ENCODE peak calls at places on chromosomes 5 and 9, in five cellular contexts. E is lung, B is upper lobe of right lung, U is right lobe of liver, H is heart right ventricle. G is an unnamed sample.

GRCh38 chr5:132747064-132747692 is at the start of gene CCNI2:
- DNase-seq in E (no peak), B (peak; percentile 75), U (no peak), H (peak; percentile 37), G (peak; percentile 87)

GRCh38 chr5:153744751-153745150 is 254.3 kb downstream of the GRIA1 start:
- DNase-seq in E (no peak), B (no peak), U (no peak), H (no peak), G (no peak)

GRCh38 chr5:18366234-18366633 is 732.0 kb downstream of the TAF11L14 start:
- DNase-seq in E (no peak), B (no peak), U (no peak), H (no peak), G (no peak)

GRCh38 chr5:122997294-122997693 is 39.2 kb downstream of the PPIC start:
- DNase-seq in E (no peak), B (no peak), U (no peak), H (no peak), G (no peak)

GRCh38 chr5:12109075-12109688 is 204.9 kb upstream of the CTNND2 start:
- DNase-seq in E (no peak), B (no peak), U (no peak), H (no peak), G (no peak)

GRCh38 chr5:39274388-39275085 is 55.2 kb upstream of the FYB1 start:
- DNase-seq in E (no peak), B (no peak), U (no peak), H (no peak), G (no peak)

GRCh38 chr9:6616976-6617375 is 28.6 kb downstream of the GLDC start:
- DNase-seq in E (no peak), B (no peak), U (no peak), H (no peak), G (no peak)

GRCh38 chr9:86322973-86323644 is 31.1 kb downstream of the TUT7 start:
- DNase-seq in E (no peak), B (no peak), U (no peak), H (no peak), G (no peak)

GRCh38 chr5:78243639-78244038 is 50.9 kb downstream of the AP3B1 start:
- DNase-seq in E (no peak), B (no peak), U (no peak), H (no peak), G (no peak)

GRCh38 chr9:88680041-88680440 is 145.1 kb downstream of the NXNL2 start:
- DNase-seq in E (no peak), B (no peak), U (no peak), H (no peak), G (no peak)

GRCh38 chr9:1938135-1938534 is 77.0 kb upstream of the SMARCA2 start:
- DNase-seq in E (no peak), B (no peak), U (no peak), H (no peak), G (no peak)

GRCh38 chr5:140232731-140233130 is 57.7 kb downstream of the CYSTM1 start:
- DNase-seq in E (no peak), B (no peak), U (no peak), H (no peak), G (no peak)

GRCh38 chr5:157548513-157549282 is 26.9 kb downstream of the ADAM19 start:
- DNase-seq in E (no peak), B (no peak), U (no peak), H (no peak), G (no peak)

GRCh38 chr9:128055222-128056040 is 11.7 kb downstream of the NAIF1 start:
- DNase-seq in E (peak; percentile 65), B (peak; percentile 79), U (no peak), H (no peak), G (no peak)

GRCh38 chr9:105119166-105119565 is 125.3 kb upstream of the SLC44A1 start:
- DNase-seq in E (no peak), B (no peak), U (no peak), H (no peak), G (no peak)

GRCh38 chr5:6850033-6850432 is 136.8 kb downstream of the TENT4A start:
- DNase-seq in E (no peak), B (no peak), U (no peak), H (no peak), G (no peak)

GRCh38 chr9:127976498-127976897 is 4.3 kb downstream of the EEIG1 start:
- DNase-seq in E (peak; percentile 63), B (peak; percentile 85), U (no peak), H (no peak), G (peak; percentile 78)

GRCh38 chr5:171757853-171758535 is 27.6 kb upstream of the SMIM23 start:
- DNase-seq in E (no peak), B (no peak), U (no peak), H (no peak), G (no peak)

GRCh38 chr5:40578501-40579451 is 100.9 kb upstream of the PTGER4 start:
- DNase-seq in E (no peak), B (no peak), U (no peak), H (no peak), G (no peak)

DNA sequence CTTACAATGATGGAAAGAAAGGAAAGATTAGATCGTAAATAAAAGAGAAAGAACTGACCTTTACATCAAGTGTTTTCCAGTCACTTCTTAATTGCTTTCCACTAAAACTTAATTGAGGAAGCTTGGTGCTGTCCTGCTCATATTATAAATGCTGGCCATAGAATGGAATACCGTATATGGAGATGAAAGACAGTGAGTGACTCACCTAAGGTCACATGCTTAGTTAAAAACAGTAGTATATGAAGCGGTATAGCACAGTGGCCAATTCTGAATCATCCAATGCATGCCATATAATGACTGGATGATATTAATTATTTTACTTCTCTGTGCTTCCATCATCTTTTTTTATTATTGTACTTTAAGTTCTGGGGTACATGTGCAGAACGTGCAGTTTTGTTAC is 482.4 kb upstream of the SGCD start:
- DNase-seq in E (no peak), B (no peak), U (no peak), H (no peak), G (no peak)
- H3K4me3 ChIP-seq in E (no peak overlapping the region), B (no peak overlapping the region), U (no peak overlapping the region), H (no peak overlapping the region), G (no peak overlapping the region)

GRCh38 chr9:36489453-36489852 is 83.2 kb upstream of the MELK start:
- DNase-seq in E (no peak), B (no peak), U (no peak), H (no peak), G (no peak)

GRCh38 chr9:36486454-36486932 is 86.2 kb upstream of the MELK start:
- DNase-seq in E (no peak), B (no peak), U (no peak), H (no peak), G (peak; percentile 34)

GRCh38 chr9:36487482-36488321 is 85.0 kb upstream of the MELK start:
- DNase-seq in E (peak; percentile 86), B (peak; percentile 97), U (peak; percentile 96), H (peak; percentile 92), G (peak; percentile 96)

GRCh38 chr9:36486933-36487481 is 85.7 kb upstream of the MELK start:
- DNase-seq in E (peak; percentile 42), B (peak; percentile 80), U (peak; percentile 74), H (peak; percentile 58), G (peak; percentile 78)

DNA sequence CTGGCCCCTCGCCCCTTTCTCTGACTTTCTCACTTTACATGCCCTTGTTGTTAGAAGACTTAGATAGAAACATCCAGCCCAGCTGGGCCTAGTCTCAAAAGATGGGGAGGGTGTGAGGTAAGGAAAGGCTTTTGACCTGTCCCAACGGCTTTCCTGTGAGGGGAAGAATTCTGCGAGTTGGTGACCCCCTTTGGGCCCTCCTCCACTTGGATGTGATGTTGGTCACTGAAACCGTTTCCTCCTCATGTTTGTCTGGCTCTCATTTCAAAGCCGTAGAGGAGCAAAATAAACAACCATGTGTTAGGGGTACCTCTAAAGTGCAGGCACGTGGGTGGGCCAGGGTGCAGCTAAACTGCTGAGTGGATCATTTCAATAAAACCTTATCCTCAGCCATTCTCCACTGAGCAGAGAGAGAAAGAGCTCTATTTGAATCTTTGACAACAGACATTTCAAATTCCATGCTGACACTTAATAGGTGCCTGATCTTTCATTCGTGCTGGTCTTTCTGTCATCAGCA is 84.3 kb upstream of the MELK start:
- DNase-seq in E (no peak), B (no peak), U (no peak), H (no peak), G (no peak)
- H3K4me1 ChIP-seq in E (peaks cover 10% of the 10 kb centered on the region), B (peaks cover 27% of the 10 kb centered on the region), U (peaks cover 27% of the 10 kb centered on the region), H (peaks cover 31% of the 10 kb centered on the region), G (peaks cover 9% of the 10 kb centered on the region)

DNA sequence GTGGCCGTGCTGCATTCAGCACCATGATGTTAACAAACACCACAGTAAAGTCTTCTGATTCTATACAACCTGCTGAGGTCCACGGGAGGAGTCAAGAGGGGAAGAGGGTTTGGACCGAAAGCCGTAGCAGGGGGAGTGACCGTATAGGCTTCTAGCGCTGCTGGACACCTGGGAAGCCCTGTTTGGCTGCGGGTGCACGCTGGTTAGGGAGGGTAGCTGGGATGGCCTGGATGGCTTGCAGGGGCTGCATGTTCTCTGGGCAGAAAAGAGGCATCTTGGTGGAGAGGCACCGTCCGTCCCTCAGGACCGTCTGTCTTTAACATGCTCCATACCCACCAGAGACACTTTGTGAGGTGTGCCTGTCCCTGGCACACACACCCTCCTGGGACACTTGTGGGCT is 251.0 kb upstream of the IRX1 start:
- DNase-seq in E (no peak), B (no peak), U (no peak), H (no peak), G (no peak)
- TF ChIP-seq CTCF in E (no peak), B (no peak), U (no peak), H (no peak), G (no peak)

DNA sequence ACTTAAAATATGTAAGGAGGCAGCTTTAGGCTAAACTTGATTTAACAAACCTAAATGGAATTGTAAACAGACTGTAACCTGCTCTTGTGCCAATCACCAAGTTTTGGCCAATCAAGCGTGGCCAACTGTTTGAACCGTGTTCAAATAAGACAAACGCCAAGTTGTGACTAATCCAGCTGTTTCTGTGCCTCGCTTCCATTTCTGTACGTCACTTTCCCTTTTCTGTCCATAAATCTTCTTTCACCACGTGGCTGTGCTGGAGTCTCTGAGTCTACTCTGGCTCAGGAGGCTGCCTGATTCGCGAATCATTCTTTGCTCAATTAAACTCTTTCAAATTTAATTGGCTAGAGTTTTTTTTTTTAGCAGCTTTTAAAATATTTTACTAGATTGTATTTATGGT is 71.3 kb downstream of the LIX1 start:
- DNase-seq in E (no peak), B (no peak), U (no peak), H (no peak), G (no peak)
- H3K4me3 ChIP-seq in E (no peak overlapping the region), B (no peak overlapping the region), U (no peak overlapping the region), H (no peak overlapping the region), G (no peak overlapping the region)

DNA sequence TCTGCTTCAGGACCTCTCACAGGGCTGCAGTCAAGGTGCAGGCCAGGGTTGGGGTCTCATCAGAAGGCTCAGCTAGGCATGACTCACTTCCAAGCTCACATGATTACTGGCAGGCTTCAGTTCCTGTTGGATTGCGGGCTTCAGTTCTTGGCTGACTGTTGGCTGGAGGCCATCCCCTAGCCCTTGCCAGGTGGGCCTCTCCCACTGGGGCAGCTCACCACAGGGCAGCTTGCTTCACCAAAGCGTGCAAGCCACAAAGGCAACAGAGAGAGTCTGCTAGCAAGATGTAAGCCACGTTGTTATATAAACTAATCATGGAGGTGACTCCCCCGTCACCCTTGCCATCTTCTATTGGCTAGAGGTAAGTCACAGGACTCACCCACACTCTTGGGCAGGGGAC is 14.4 kb downstream of the CPLX2 start:
- DNase-seq in E (no peak), B (no peak), U (no peak), H (no peak), G (no peak)
- H3K4me1 ChIP-seq in E (no peaks in the 10 kb centered on the region), B (no peaks in the 10 kb centered on the region), U (peaks cover 13% of the 10 kb centered on the region), H (no peaks in the 10 kb centered on the region), G (no peaks in the 10 kb centered on the region)

DNA sequence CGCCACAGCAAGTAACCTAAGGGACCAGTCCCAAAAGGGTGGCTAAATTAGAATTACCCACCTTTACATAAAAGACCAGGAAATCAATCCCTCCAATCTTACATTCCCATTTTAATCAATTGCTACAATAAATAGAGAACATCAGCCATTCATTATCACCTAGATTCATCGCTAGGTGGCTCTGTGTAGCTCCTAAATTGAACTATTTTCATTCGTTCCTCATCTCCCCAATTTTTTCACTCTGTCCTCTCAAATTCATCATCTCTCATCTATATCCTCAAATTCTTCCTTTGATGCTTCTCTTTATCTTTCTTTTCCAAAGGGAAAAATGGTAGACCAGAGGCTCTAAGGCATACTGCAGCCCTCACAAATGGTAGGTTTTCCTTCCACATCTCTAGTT is 108.2 kb upstream of the TNC start:
- DNase-seq in E (no peak), B (no peak), U (no peak), H (no peak), G (no peak)
- TF ChIP-seq CTCF in E (no peak), B (no peak), U (no peak), H (no peak), G (no peak)

G was measured in mucosa of descending colon.